ENCODE peak calls at places on chromosomes 7 and 10, in six cellular contexts. R is ELR, V is AG04450, Z is kidney glomerular epithelial cell, M is brain microvascular endothelial cell, L is foreskin fibroblast. O is an unnamed sample.

GRCh38 chr7:92730808-92731207 is 105.6 kb downstream of the CDK6 start:
- DNase-seq in R (peak), V (no peak), Z (no peak), M (no peak), L (no peak), O (no peak)

GRCh38 chr10:29482591-29483421 is 152.0 kb downstream of the SVIL start:
- DNase-seq in R (peak), V (no peak), Z (no peak), M (peak), L (peak), O (peak)

GRCh38 chr7:75716992-75717626 is 21.6 kb downstream of the HIP1 start:
- DNase-seq in R (peak), V (no peak), Z (peak), M (peak), L (peak), O (no peak)

GRCh38 chr10:71486465-71487114 is 89.9 kb downstream of the CDH23 start:
- DNase-seq in R (peak), V (no peak), Z (peak), M (peak), L (peak), O (peak)

GRCh38 chr7:157997080-157997440 is 590.6 kb downstream of the PTPRN2 start:
- DNase-seq in R (no peak), V (no peak), Z (no peak), M (no peak), L (no peak), O (no peak)

GRCh38 chr7:98211221-98211675 is at the start of gene BHLHA15:
- DNase-seq in R (peak), V (no peak), Z (no peak), M (no peak), L (peak), O (no peak)

GRCh38 chr10:98001736-98002135 is 28.7 kb downstream of the CRTAC1 start:
- DNase-seq in R (no peak), V (no peak), Z (no peak), M (no peak), L (no peak), O (no peak)

GRCh38 chr7:40186586-40186985 is 51.8 kb downstream of the SUGCT start:
- DNase-seq in R (peak), V (no peak), Z (no peak), M (no peak), L (no peak), O (no peak)

GRCh38 chr10:45640941-45641340 is 31.6 kb downstream of the ZFAND4 start:
- DNase-seq in R (no peak), V (no peak), Z (no peak), M (no peak), L (no peak), O (no peak)

GRCh38 chr7:73728551-73728950 is 9.1 kb upstream of the STX1A start:
- DNase-seq in R (no peak), V (no peak), Z (no peak), M (no peak), L (no peak), O (no peak)

GRCh38 chr7:75639071-75639892 is 99.5 kb downstream of the HIP1 start:
- DNase-seq in R (peak), V (no peak), Z (no peak), M (no peak), L (no peak), O (no peak)

O was measured in non-pigmented ciliary epithelial cell.